ENCODE peak calls at places on chromosomes 1 and 21, in six cellular contexts. S is T-helper 1 cell, L is GM12892, I is iris pigment epithelial cell, P is NCI-H1092, J is activated T-cell treated with anti-CD3 and anti-CD28 coated beads for 24 hours. D is an unnamed sample.

GRCh38 chr1:41950820-41951219 is 32.1 kb upstream of the HIVEP3 start:
- DNase-seq in S (no peak), L (no peak), I (peak; percentile 48), P (no peak), J (no peak), D (no peak)

GRCh38 chr1:214974002-214974401 is 108.5 kb upstream of the KCNK2 start:
- DNase-seq in P (no peak), J (no peak), I (no peak), S (no peak), L (no peak), D (no peak)

GRCh38 chr1:225651376-225651871 is 1.5 kb downstream of the ENAH start:
- DNase-seq in J (no peak), P (no peak), L (no peak), S (no peak), I (no peak), D (no peak)

GRCh38 chr1:38586993-38587646 is 272.5 kb downstream of the RRAGC start:
- DNase-seq in J (peak; percentile 24), I (peak; percentile 19), S (no peak), P (no peak), L (peak; percentile 58), D (peak; percentile 38)

GRCh38 chr1:9101510-9102146 is 27.3 kb downstream of the GPR157 start:
- DNase-seq in S (no peak), J (no peak), L (peak; percentile 70), P (peak; percentile 59), I (peak; percentile 70), D (peak; percentile 39)

GRCh38 chr21:45837936-45838335 is 143.6 kb upstream of the COL6A1 start:
- DNase-seq in J (no peak), I (no peak), L (no peak), P (no peak), S (no peak), D (peak; percentile 26)

GRCh38 chr1:84286071-84286470 is 15.4 kb upstream of the SAMD13 start:
- DNase-seq in J (no peak), L (no peak), P (no peak), I (no peak), S (no peak), D (no peak)

GRCh38 chr21:36630485-36631206 is 68.3 kb upstream of the SIM2 start:
- DNase-seq in J (peak; percentile 60), L (peak; percentile 47), I (peak; percentile 36), P (peak; percentile 41), S (peak; percentile 18), D (no peak)

GRCh38 chr1:8239306-8240023 is 78.4 kb upstream of the SLC45A1 start:
- DNase-seq in I (peak; percentile 88), L (no peak), S (no peak), J (no peak), P (no peak), D (no peak)

GRCh38 chr1:223861904-223862303 is 16.2 kb upstream of the TP53BP2 start:
- DNase-seq in I (no peak), J (no peak), S (no peak), L (no peak), P (no peak), D (no peak)

GRCh38 chr21:36694593-36695282 is 4.2 kb upstream of the SIM2 start:
- DNase-seq in L (no peak), I (no peak), S (no peak), P (no peak), J (no peak), D (no peak)

GRCh38 chr1:241391926-241392710 is 35.1 kb upstream of the RGS7 start:
- DNase-seq in S (no peak), J (no peak), I (no peak), L (no peak), P (peak; percentile 34), D (no peak)

GRCh38 chr1:66271904-66272254 is 262.1 kb upstream of the SGIP1 start:
- DNase-seq in P (no peak), L (no peak), I (peak; percentile 51), S (no peak), J (no peak), D (peak; percentile 84)

GRCh38 chr1:116496380-116496779 is 74.4 kb downstream of the CD58 start:
- DNase-seq in P (no peak), I (peak; percentile 50), S (no peak), J (no peak), L (no peak), D (no peak)

GRCh38 chr1:1914842-1915692 is at the start of gene CALML6:
- DNase-seq in L (no peak), P (no peak), I (no peak), S (no peak), J (no peak), D (no peak)

GRCh38 chr1:153493343-153493960 is 33.0 kb upstream of the S100A7 start:
- DNase-seq in S (no peak), J (no peak), L (no peak), P (no peak), I (no peak), D (no peak)

GRCh38 chr1:204836856-204837255 is 33.8 kb upstream of the NFASC start:
- DNase-seq in I (no peak), S (no peak), P (no peak), J (no peak), L (no peak), D (no peak)

GRCh38 chr1:222634180-222635013 is 16.5 kb downstream of the MIA3 start:
- DNase-seq in J (peak; percentile 64), S (no peak), I (peak; percentile 87), L (peak; percentile 27), P (peak; percentile 91), D (peak; percentile 31)

GRCh38 chr21:17512245-17513213 is at the start of gene CXADR:
- DNase-seq in J (peak; percentile 62), P (peak; percentile 81), L (peak; percentile 72), S (peak; percentile 64), I (peak; percentile 39), D (peak; percentile 59)

GRCh38 chr1:112711041-112711440 is 4.1 kb downstream of the PPM1J start:
- DNase-seq in I (no peak), P (no peak), S (no peak), L (no peak), J (no peak), D (no peak)

GRCh38 chr21:34745557-34746255 is 76.9 kb downstream of the CLIC6 start:
- DNase-seq in S (no peak), I (peak; percentile 79), P (peak; percentile 56), L (peak; percentile 46), J (peak; percentile 53), D (peak; percentile 42)

D was measured in dorsolateral prefrontal cortex.